ENCODE peak calls at places on chromosomes 7 and 10, in seven cellular contexts. T, N, X, I, S, E and H are unnamed samples.

GRCh38 chr10:27019827-27020226 is 80.5 kb downstream of the ANKRD26 start:
- DNase-seq in N (peak; percentile 45), X (no peak), T (no peak), S (no peak), E (no peak), I (no peak), H (no peak)

GRCh38 chr7:46454796-46455195 is 533.7 kb upstream of the IGFBP3 start:
- DNase-seq in E (peak; percentile 24), T (no peak), X (no peak), I (no peak), N (no peak), S (no peak), H (peak; percentile 7)

GRCh38 chr7:42915356-42915755 is 3.5 kb upstream of the C7orf25 start:
- DNase-seq in T (no peak), X (no peak), I (no peak), S (no peak), E (no peak), N (no peak), H (peak; percentile 39)

GRCh38 chr7:158096582-158096981 is 491.0 kb downstream of the PTPRN2 start:
- DNase-seq in S (no peak), X (no peak), E (no peak), I (no peak), N (no peak), T (no peak), H (no peak)

GRCh38 chr10:63115732-63116383 is 17.3 kb upstream of the NRBF2 start:
- DNase-seq in X (peak; percentile 53), I (no peak), N (no peak), T (no peak), E (peak; percentile 74), S (peak; percentile 86), H (peak; percentile 75)

GRCh38 chr10:6647811-6648526 is 67.9 kb upstream of the PRKCQ start:
- DNase-seq in I (peak; percentile 86), S (peak; percentile 64), N (peak; percentile 90), X (peak; percentile 54), T (peak; percentile 86), E (peak; percentile 25), H (no peak)

GRCh38 chr7:67696878-67697277 is 700.2 kb downstream of the TYW1 start:
- DNase-seq in X (no peak), N (peak; percentile 18), T (no peak), E (no peak), S (no peak), I (no peak), H (no peak)

GRCh38 chr10:121302541-121303180 is 295.6 kb downstream of the FGFR2 start:
- DNase-seq in S (no peak), N (no peak), X (no peak), E (no peak), T (no peak), I (no peak), H (no peak)

GRCh38 chr7:130388671-130389070 is 8.4 kb downstream of the CPA1 start:
- DNase-seq in X (no peak), T (peak; percentile 17), S (no peak), N (no peak), E (no peak), I (no peak), H (no peak)

GRCh38 chr7:44740040-44740439 is 8.6 kb upstream of the ZMIZ2 start:
- DNase-seq in N (no peak), S (no peak), I (no peak), X (no peak), T (no peak), E (no peak), H (no peak)

GRCh38 chr7:134963031-134963430 is 23.3 kb upstream of the AGBL3 start:
- DNase-seq in S (no peak), X (no peak), I (no peak), N (no peak), E (no peak), T (no peak), H (no peak)

GRCh38 chr7:26167293-26167934 is 15.4 kb downstream of the NFE2L3 start:
- DNase-seq in T (no peak), S (no peak), I (no peak), E (no peak), N (no peak), X (no peak), H (no peak)

GRCh38 chr10:101330236-101331225 is 23.4 kb upstream of the BTRC start:
- DNase-seq in S (no peak), I (no peak), T (no peak), N (no peak), X (no peak), E (peak; percentile 8), H (peak; percentile 80)

GRCh38 chr10:119209050-119209735 is 1.8 kb downstream of the GRK5 start:
- DNase-seq in E (peak; percentile 88), T (peak; percentile 74), I (peak; percentile 73), S (peak; percentile 81), N (peak; percentile 78), X (peak; percentile 67), H (peak; percentile 80)

GRCh38 chr7:139118234-139118802 is 8.8 kb upstream of the ZC3HAV1 start:
- DNase-seq in N (no peak), E (peak; percentile 57), S (peak; percentile 57), X (no peak), T (no peak), I (no peak), H (peak; percentile 81)

GRCh38 chr7:27971171-27971570 is 209.4 kb downstream of the JAZF1 start:
- DNase-seq in S (no peak), X (no peak), I (no peak), N (no peak), E (no peak), T (no peak), H (no peak)

GRCh38 chr7:27972272-27972671 is 208.3 kb downstream of the JAZF1 start:
- DNase-seq in T (no peak), I (no peak), N (peak; percentile 1), S (no peak), E (no peak), X (no peak), H (no peak)

GRCh38 chr7:27967639-27968038 is 213.0 kb downstream of the JAZF1 start:
- DNase-seq in X (no peak), E (no peak), I (no peak), T (no peak), S (no peak), N (no peak), H (no peak)

GRCh38 chr7:27973625-27974024 is 207.0 kb downstream of the JAZF1 start:
- DNase-seq in S (no peak), T (no peak), I (no peak), X (no peak), N (no peak), E (no peak), H (no peak)

DNA sequence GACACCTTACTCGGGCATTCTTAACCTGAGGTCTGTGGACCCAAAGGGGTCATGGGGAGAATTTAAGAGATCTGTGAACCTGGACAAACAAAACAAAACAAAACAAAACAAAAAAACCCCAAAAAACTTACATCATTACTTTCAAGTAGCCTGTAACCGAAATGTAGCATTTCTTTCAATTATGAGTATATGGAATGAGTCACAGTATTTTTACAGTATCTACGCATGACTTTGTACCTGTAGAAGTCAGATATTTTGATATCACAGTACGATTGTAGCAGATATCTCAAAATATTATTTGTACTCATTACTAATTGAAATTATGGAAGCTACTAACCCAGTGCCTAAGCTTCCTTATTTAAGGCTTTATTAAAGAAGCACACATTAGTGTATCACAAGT is 210.2 kb downstream of the JAZF1 start:
- DNase-seq in E (no peak), S (no peak), T (no peak), X (no peak), I (no peak), N (no peak), H (no peak)
- H3K18ac ChIP-seq in E (no peak overlapping the region), S (no peak overlapping the region), T (no peak overlapping the region), X (no peak overlapping the region), I (no peak overlapping the region), N (no peak overlapping the region), H (no peak overlapping the region)

DNA sequence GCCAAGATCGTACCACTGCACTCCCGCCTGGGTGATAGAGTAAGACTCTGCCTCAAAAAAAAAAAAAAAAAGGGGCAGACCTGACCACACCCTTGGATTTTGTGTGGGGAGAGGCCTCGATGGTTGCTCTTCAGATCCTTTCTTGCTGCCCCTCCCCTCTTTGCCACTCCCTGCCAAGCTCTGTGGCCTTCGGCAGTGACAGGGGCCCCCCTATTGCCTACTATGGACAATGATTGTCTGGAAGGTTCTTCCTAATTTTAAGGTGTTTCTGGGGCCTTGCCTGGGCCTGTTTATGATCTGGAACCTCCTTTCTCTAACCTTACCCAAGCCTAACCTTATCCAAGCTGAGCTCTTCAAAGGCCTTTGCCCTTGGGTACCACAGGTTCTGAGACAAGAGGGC is 766 bp downstream of the PRF1 start:
- DNase-seq in S (no peak), I (no peak), N (no peak), E (no peak), X (no peak), T (no peak), H (no peak)
- H3K4me2 ChIP-seq in S (no peak overlapping the region), I (no peak overlapping the region), N (no peak overlapping the region), E (no peak overlapping the region), X (no peak overlapping the region), T (no peak overlapping the region), H (no peak overlapping the region)

DNA sequence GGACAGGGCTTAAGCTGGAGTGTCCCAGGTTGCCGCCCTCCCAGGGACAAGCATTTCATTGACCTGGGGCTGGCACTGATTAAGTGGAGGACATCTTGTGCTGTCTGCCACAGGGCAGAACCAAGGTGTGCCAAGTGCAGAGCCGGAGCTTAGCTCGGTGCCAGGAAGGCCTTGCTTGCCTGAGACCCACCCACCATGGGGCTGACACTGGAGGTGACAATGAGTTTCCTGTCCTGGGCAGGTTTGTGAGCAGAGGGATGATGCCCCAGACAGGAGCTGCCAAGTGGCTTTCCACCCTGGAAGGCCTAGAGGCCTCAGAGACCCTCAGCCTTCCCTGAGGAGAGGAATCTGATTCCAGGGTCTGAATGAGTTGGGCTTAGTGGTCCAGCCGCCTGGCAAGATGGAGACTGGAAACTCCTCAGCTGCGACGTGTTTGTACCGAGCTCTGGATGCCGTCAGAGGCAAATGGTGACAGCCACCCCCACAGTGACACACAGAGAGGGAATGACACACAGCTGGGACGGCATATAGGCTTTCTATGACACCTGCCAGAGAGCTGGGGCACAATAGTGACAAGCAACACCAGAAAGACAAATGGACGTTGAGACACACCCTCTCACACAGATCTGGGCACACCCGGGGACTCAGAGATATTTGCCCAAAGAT is 2.6 kb downstream of the ADCYAP1R1 start:
- DNase-seq in T (no peak), X (no peak), S (no peak), N (no peak), E (no peak), I (no peak), H (no peak)
- H3K18ac ChIP-seq in T (no peak overlapping the region), X (peak overlapping the region; percentile 0), S (no peak overlapping the region), N (no peak overlapping the region), E (no peak overlapping the region), I (no peak overlapping the region), H (no peak overlapping the region)

GRCh38 chr10:5550621-5551530 is 26.1 kb downstream of the CALML3 start:
- DNase-seq in N (no peak), S (peak; percentile 82), I (no peak), X (no peak), T (no peak), E (peak; percentile 73), H (peak; percentile 53)
- H3K4me2 ChIP-seq in N (no peak overlapping the region), S (peak overlapping the region; percentile 24), I (no peak overlapping the region), X (no peak overlapping the region), T (no peak overlapping the region), E (no peak overlapping the region), H (no peak overlapping the region)

GRCh38 chr7:372939-373791 is 83.2 kb downstream of the FOXL3 start:
- DNase-seq in I (peak; percentile 30), T (peak; percentile 51), N (peak; percentile 31), S (no peak), X (no peak), E (no peak), H (no peak)
- H3K18ac ChIP-seq in I (no peak overlapping the region), T (no peak overlapping the region), N (no peak overlapping the region), S (no peak overlapping the region), X (peak overlapping the region; percentile 87), E (no peak overlapping the region), H (no peak overlapping the region)